ENCODE peak calls at places on chromosomes 1 and 21, in six cellular contexts. E, A, I, F, Z and R are unnamed samples.

GRCh38 chr1:112937070-112937469 is 18.9 kb downstream of the SLC16A1 start:
- DNase-seq in E (no peak), A (no peak), I (no peak), F (no peak), Z (no peak), R (no peak)

GRCh38 chr21:46216132-46216747 is 12.3 kb downstream of the LSS start:
- DNase-seq in E (no peak), A (no peak), I (no peak), F (no peak), Z (no peak), R (no peak)

GRCh38 chr1:169892819-169893644 is 664 bp downstream of the SCYL3 start:
- DNase-seq in E (peak), A (no peak), I (no peak), F (peak), Z (no peak), R (no peak)

GRCh38 chr1:239221656-239222055 is 164.7 kb upstream of the CHRM3 start:
- DNase-seq in E (no peak), A (no peak), I (no peak), F (no peak), Z (no peak), R (no peak)

GRCh38 chr1:169115891-169116585 is 9.5 kb downstream of the ATP1B1 start:
- DNase-seq in E (peak), A (no peak), I (peak), F (peak), Z (no peak), R (no peak)

GRCh38 chr1:44723496-44724407 is 7.2 kb downstream of the RNU5D-1 start:
- DNase-seq in E (no peak), A (no peak), I (no peak), F (no peak), Z (no peak), R (no peak)

GRCh38 chr1:21938791-21939538 is 1.9 kb upstream of the HSPG2 start:
- DNase-seq in E (no peak), A (no peak), I (no peak), F (no peak), Z (no peak), R (no peak)

GRCh38 chr1:186782791-186783190 is 46.0 kb upstream of the PLA2G4A start:
- DNase-seq in E (no peak), A (no peak), I (no peak), F (no peak), Z (no peak), R (no peak)

GRCh38 chr1:235502601-235503332 is 1.5 kb downstream of the B3GALNT2 start:
- DNase-seq in E (no peak), A (no peak), I (peak), F (no peak), Z (no peak), R (no peak)